ENCODE peak calls at places on chromosome 19, in nine cellular contexts. H is GM10248, B is glutamatergic neuron, O is retinal pigment epithelial cell, K is Caco-2, C is A673, Y is K562, G is fibroblast of lung, V is tibial artery. D is an unnamed sample.

GRCh38 chr19:36564391-36564790 is 8.7 kb downstream of the ZNF529 start:
- DNase-seq in H (no peak), B (no peak), O (no peak), K (no peak), C (no peak), Y (no peak), G (no peak), V (no peak), D (no peak)

GRCh38 chr19:11070123-11070522 is 19.1 kb upstream of the LDLR start:
- DNase-seq in H (no peak), B (no peak), O (no peak), K (no peak), C (no peak), Y (no peak), G (no peak), V (no peak), D (no peak)

GRCh38 chr19:17754634-17755532 is 3.6 kb downstream of the FCHO1 start:
- DNase-seq in H (peak; percentile 82), B (no peak), O (no peak), K (no peak), C (no peak), Y (no peak), G (no peak), V (no peak), D (no peak)

GRCh38 chr19:30648321-30648720 is 276.1 kb downstream of the ZNF536 start:
- DNase-seq in H (no peak), B (no peak), O (no peak), K (no peak), C (no peak), Y (no peak), G (no peak), V (no peak), D (no peak)

GRCh38 chr19:24063312-24063711 is 23.7 kb upstream of the ZNF254 start:
- DNase-seq in H (no peak), B (no peak), O (no peak), K (no peak), C (no peak), Y (no peak), G (no peak), V (no peak), D (no peak)

GRCh38 chr19:32464279-32464678 is 58.7 kb downstream of the DPY19L3 start:
- DNase-seq in H (no peak), B (no peak), O (no peak), K (no peak), C (peak; percentile 18), Y (no peak), G (peak; percentile 42), V (no peak), D (no peak)

GRCh38 chr19:15265849-15266248 is 33.6 kb upstream of the EPHX3 start:
- DNase-seq in H (no peak), B (no peak), O (no peak), K (no peak), C (peak; percentile 37), Y (no peak), G (peak; percentile 99), V (peak; percentile 91), D (no peak)

GRCh38 chr19:49133621-49134454 is 14.5 kb downstream of the PPFIA3 start:
- DNase-seq in H (no peak), B (peak; percentile 62), O (no peak), K (no peak), C (no peak), Y (peak; percentile 81), G (peak; percentile 63), V (no peak), D (no peak)

GRCh38 chr19:10646781-10647180 is 7.4 kb upstream of the ILF3 start:
- DNase-seq in H (no peak), B (no peak), O (no peak), K (no peak), C (no peak), Y (no peak), G (no peak), V (no peak), D (no peak)

GRCh38 chr19:1786668-1787067 is 25.4 kb downstream of the ATP8B3 start:
- DNase-seq in H (no peak), B (no peak), O (no peak), K (no peak), C (no peak), Y (no peak), G (no peak), V (no peak), D (no peak)

GRCh38 chr19:12111176-12111575 is 29.0 kb downstream of the ZNF20 start:
- DNase-seq in H (no peak), B (no peak), O (no peak), K (no peak), C (no peak), Y (no peak), G (no peak), V (no peak), D (no peak)

GRCh38 chr19:1845642-1846041 is 2.6 kb downstream of the REXO1 start:
- DNase-seq in H (no peak), B (no peak), O (no peak), K (no peak), C (no peak), Y (no peak), G (no peak), V (no peak), D (no peak)

GRCh38 chr19:55146078-55146647 is 2.8 kb downstream of the TNNT1 start:
- DNase-seq in H (peak; percentile 69), B (no peak), O (no peak), K (peak; percentile 69), C (peak; percentile 65), Y (peak; percentile 92), G (no peak), V (no peak), D (no peak)

GRCh38 chr19:53844849-53845246 is 20.7 kb upstream of the NLRP12 start:
- DNase-seq in H (no peak), B (no peak), O (no peak), K (no peak), C (no peak), Y (no peak), G (no peak), V (no peak), D (peak; percentile 89)

GRCh38 chr19:53853707-53854106 is 14.0 kb upstream of the MYADM start:
- DNase-seq in H (no peak), B (no peak), O (no peak), K (no peak), C (no peak), Y (no peak), G (no peak), V (no peak), D (no peak)

GRCh38 chr19:53847555-53847954 is 20.1 kb upstream of the MYADM start:
- DNase-seq in H (no peak), B (no peak), O (no peak), K (no peak), C (no peak), Y (no peak), G (no peak), V (no peak), D (no peak)

GRCh38 chr19:53849237-53849676 is 18.4 kb upstream of the MYADM start:
- DNase-seq in H (no peak), B (no peak), O (no peak), K (no peak), C (peak; percentile 27), Y (no peak), G (peak; percentile 50), V (no peak), D (peak; percentile 70)
- TF ChIP-seq CTCF in H (no peak), B (no peak), O (no peak), K (no peak), C (no peak), Y (no peak), G (no peak), V (no peak), D (no peak)

DNA sequence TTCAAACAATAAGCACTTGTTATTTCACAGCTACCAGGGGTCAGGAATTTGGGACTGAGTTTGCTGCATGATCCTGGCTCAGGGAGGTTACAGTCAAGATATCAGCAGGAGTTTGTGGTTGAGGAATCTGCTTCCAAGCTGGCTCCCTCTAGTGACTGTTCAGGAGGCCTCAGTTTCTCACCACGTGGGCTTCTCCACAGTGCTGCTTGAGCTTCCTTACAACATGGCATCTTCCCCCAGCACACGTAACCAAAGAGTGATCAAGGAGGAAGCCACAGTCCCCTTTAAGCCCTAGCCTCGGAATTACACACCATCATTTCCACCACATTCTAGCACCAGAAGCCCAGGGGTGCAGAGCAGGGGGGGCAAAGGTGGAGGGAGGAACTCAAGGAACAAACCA is 28.8 kb downstream of the CELF5 start:
- DNase-seq in H (no peak), B (no peak), O (no peak), K (no peak), C (no peak), Y (peak; percentile 40), G (no peak), V (no peak), D (no peak)
- TF ChIP-seq CTCF in H (no peak), B (no peak), O (no peak), K (no peak), C (peak; percentile 12), Y (no peak), G (no peak), V (no peak), D (no peak)

DNA sequence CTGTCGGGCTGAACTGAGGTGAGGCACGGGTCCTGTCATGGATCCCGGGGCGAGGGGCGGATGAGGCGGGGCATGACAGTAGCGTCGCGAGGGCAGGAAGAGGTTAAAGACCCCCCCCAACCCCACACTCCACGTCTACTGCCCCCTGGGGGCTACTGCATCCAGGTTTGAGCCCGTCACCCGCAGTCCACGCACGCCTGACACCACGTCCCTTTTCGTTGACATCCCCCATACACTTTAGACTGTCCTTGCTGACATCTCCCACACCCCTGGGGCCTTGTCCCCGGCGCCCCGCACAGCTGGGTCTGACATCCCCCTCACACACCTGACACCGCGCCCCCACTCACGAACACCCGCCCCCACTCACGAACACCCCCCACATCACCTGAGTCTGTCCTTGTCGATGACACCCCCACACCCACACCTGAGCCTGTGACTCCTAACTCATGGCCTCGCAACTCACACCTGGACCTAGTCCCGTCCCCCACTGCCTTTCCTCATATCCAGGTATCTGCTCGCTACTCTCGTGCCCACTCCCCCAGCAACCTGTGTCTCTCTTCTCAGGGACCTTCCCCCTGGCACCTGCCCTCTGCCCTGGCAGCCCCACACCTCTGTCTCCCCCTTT is 416 bp downstream of the SLC25A42 start:
- DNase-seq in H (no peak), B (no peak), O (no peak), K (no peak), C (no peak), Y (no peak), G (no peak), V (peak; percentile 35), D (no peak)
- TF ChIP-seq CTCF in H (peak; percentile 25), B (no peak), O (peak; percentile 35), K (peak; percentile 42), C (no peak), Y (no peak), G (peak; percentile 43), V (no peak), D (peak; percentile 24)

DNA sequence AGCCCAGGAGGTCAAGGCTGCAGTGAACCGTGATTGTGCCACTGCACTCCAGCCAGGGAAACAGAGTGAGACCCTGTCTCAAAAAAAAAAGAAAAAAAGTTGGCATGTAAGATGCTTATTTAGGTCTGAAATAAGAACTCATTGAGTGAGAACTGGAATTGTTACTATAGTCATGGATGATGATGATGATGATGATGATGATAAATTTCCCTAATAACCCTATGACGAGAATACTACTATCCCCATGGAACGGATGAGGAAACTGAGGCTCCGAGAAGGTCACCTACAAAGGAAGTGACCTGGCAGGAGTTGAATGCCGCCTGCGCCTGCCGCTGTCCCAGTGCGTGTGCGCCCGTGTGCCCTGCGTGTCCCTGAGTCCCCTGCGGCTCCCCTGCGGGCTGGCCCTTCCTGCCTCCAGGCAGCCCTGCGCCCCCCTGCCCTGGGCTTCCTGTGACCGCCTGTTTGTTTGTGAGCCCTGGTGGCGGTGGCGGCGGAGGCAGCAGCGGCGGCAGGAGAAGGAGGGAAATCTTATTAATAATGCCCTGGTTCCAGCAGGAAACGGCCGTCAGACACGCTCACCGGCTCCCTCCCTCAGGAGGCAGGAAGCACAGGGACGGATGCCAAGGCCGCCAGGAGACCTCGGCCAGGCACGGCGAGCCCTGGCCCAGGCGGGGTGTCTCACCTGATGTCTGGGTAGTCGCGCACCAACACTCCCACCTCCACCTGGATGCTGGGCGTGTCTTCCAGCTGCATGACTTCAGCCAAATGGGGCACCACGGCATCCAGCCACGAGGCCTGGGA is 29.6 kb downstream of the EXOC3L2 start:
- DNase-seq in H (no peak), B (peak; percentile 37), O (no peak), K (no peak), C (no peak), Y (no peak), G (no peak), V (no peak), D (no peak)
- TF ChIP-seq CTCF in H (no peak), B (no peak), O (no peak), K (no peak), C (no peak), Y (no peak), G (no peak), V (no peak), D (no peak)